ENCODE peak calls at places on chromosomes 5 and 9, in nine cellular contexts. V is AG04450, U is SK-N-SH, P is GM23338, B is BJ, A is HCT116, F is fibroblast of pulmonary artery, T is astrocyte of the spinal cord, X is choroid plexus epithelial cell. K is an unnamed sample.
A peak's percentile ranks its signal among the peaks of the same experiment; 100 is the strongest.

GRCh38 chr5:153658606-153659005 is 168.1 kb downstream of the GRIA1 start:
- DNase-seq in U (no peak), V (no peak), A (no peak), F (no peak), X (peak; percentile 45), B (no peak), P (peak; percentile 31), T (peak; percentile 13), K (no peak)

GRCh38 chr5:88486466-88486865 is 217.8 kb upstream of the TMEM161B start:
- DNase-seq in P (no peak), T (no peak), A (no peak), V (no peak), F (no peak), B (no peak), U (no peak), X (no peak), K (no peak)

GRCh38 chr9:2271426-2271825 is 256.3 kb downstream of the SMARCA2 start:
- DNase-seq in P (peak; percentile 78), U (peak; percentile 27), F (peak; percentile 60), T (no peak), X (peak; percentile 39), A (peak; percentile 18), V (no peak), B (no peak), K (no peak)

GRCh38 chr9:110025551-110026170 is 182.3 kb downstream of the C9orf152 start:
- DNase-seq in X (no peak), V (no peak), U (no peak), F (no peak), A (no peak), B (no peak), P (no peak), T (no peak), K (no peak)

GRCh38 chr5:159049844-159050318 is 49.8 kb downstream of the EBF1 start:
- DNase-seq in V (no peak), F (peak; percentile 74), T (peak; percentile 78), P (peak; percentile 51), B (no peak), U (peak; percentile 39), A (no peak), X (peak; percentile 82), K (peak; percentile 88)

GRCh38 chr9:38127271-38127839 is 58.3 kb upstream of the SHB start:
- DNase-seq in X (peak; percentile 23), P (no peak), F (no peak), B (no peak), V (no peak), A (no peak), T (peak; percentile 5), U (no peak), K (no peak)

GRCh38 chr5:52725065-52725746 is 62.5 kb upstream of the ITGA1 start:
- DNase-seq in F (peak; percentile 53), P (no peak), X (peak; percentile 71), A (no peak), V (no peak), T (no peak), U (no peak), B (no peak), K (no peak)

GRCh38 chr9:133834080-133834976 is 96.2 kb upstream of the SARDH start:
- DNase-seq in P (no peak), B (no peak), F (no peak), A (no peak), V (no peak), U (no peak), X (no peak), T (no peak), K (no peak)

GRCh38 chr5:44390332-44390731 is 1.1 kb upstream of the FGF10 start:
- DNase-seq in T (no peak), B (no peak), A (no peak), P (no peak), F (no peak), V (no peak), X (no peak), U (no peak), K (no peak)

GRCh38 chr5:44389410-44389879 is at the start of gene FGF10:
- DNase-seq in X (no peak), B (no peak), A (no peak), U (peak; percentile 19), V (no peak), F (peak; percentile 1), P (peak; percentile 85), T (peak; percentile 2), K (peak; percentile 3)

GRCh38 chr5:44388504-44389409 is 463 bp downstream of the FGF10 start:
- DNase-seq in F (peak; percentile 3), V (no peak), U (no peak), X (no peak), A (no peak), P (peak; percentile 45), T (peak; percentile 11), B (no peak), K (peak; percentile 3)

GRCh38 chr5:44387391-44387790 is 1.8 kb downstream of the FGF10 start:
- DNase-seq in B (no peak), A (no peak), U (no peak), V (no peak), X (no peak), F (no peak), T (no peak), P (peak; percentile 15), K (no peak)

GRCh38 chr5:44387911-44388310 is 1.3 kb downstream of the FGF10 start:
- DNase-seq in P (peak; percentile 51), F (no peak), A (no peak), B (no peak), V (no peak), X (no peak), T (no peak), U (no peak), K (no peak)
- H3K4me3 ChIP-seq in P (peak overlapping the region; percentile 75), F (no peak overlapping the region), A (no peak overlapping the region), B (no peak overlapping the region), V (no peak overlapping the region), X (no peak overlapping the region), T (no peak overlapping the region), U (no peak overlapping the region), K (no peak overlapping the region)

GRCh38 chr5:116465411-116465810 is 109.2 kb downstream of the SEMA6A start:
- DNase-seq in X (no peak), F (no peak), P (no peak), V (no peak), U (no peak), B (no peak), A (no peak), T (no peak), K (no peak)

GRCh38 chr5:116467444-116467843 is 107.2 kb downstream of the SEMA6A start:
- DNase-seq in U (no peak), X (no peak), A (no peak), P (no peak), F (no peak), B (no peak), V (no peak), T (no peak), K (no peak)

GRCh38 chr5:116472274-116472673 is 102.3 kb downstream of the SEMA6A start:
- DNase-seq in X (no peak), V (no peak), U (no peak), F (no peak), A (no peak), B (no peak), T (no peak), P (no peak), K (no peak)

GRCh38 chr5:116466740-116467139 is 107.9 kb downstream of the SEMA6A start:
- DNase-seq in X (no peak), T (no peak), F (no peak), B (no peak), A (no peak), V (no peak), P (no peak), U (no peak), K (no peak)

DNA sequence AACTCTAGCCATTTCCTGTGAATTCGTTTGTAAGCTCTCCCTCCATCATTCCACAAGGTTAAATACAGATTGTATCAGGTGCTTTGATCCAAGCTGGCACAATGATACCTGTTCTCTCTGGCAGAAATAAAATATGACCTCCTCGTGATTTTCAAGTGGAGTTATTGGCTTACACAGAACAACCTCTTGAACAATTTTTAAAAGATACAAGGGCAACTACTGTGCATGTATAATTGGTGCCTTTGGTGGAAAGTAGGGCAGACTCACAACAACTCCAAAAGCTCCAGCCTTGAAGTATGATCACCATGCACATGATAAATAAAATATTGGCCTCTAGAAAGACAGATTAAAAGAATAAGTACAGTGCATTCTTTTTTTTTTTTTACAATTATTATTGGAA is 106.0 kb downstream of the SEMA6A start:
- DNase-seq in T (no peak), P (no peak), F (no peak), X (no peak), B (no peak), A (no peak), U (no peak), V (no peak), K (no peak)
- TF ChIP-seq CTCF in T (no peak), P (no peak), F (no peak), X (no peak), B (no peak), A (no peak), U (no peak), V (no peak), K (no peak)

GRCh38 chr9:21555911-21556310 is 73.8 kb upstream of the IFNE start:
- DNase-seq in A (no peak), X (no peak), T (peak; percentile 66), U (no peak), F (peak; percentile 47), B (no peak), P (no peak), V (no peak), K (peak; percentile 75)

GRCh38 chr9:21556581-21557427 is 74.7 kb upstream of the IFNE start:
- DNase-seq in X (no peak), V (no peak), P (no peak), U (no peak), F (no peak), B (no peak), A (no peak), T (peak; percentile 54), K (peak; percentile 63)

GRCh38 chr9:21558627-21559401 is 76.7 kb upstream of the IFNE start:
- DNase-seq in V (no peak), A (no peak), B (no peak), P (peak; percentile 50), U (no peak), T (peak; percentile 64), F (peak; percentile 58), X (peak; percentile 48), K (peak; percentile 69)

GRCh38 chr9:21558079-21558478 is 76.0 kb upstream of the IFNE start:
- DNase-seq in V (no peak), F (no peak), U (no peak), B (no peak), P (no peak), T (peak; percentile 47), A (no peak), X (no peak), K (peak; percentile 58)

DNA sequence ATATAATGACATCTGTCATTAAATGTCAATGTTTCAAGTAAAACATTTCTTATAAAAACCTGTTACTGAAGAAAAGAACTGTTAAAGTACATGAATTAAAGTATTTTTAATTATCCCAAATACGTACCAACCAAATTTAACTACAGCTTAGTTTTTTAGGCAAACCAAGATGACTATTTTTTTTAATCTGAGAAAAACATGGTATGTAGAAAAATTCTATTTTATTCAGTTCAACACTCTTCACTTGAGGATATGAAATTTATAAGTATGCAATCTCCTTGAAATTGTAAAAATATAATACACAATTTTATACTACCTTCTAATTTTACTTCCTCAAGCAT is 75.3 kb upstream of the IFNE start:
- DNase-seq in V (no peak), F (no peak), U (no peak), P (no peak), X (no peak), B (no peak), A (no peak), T (peak; percentile 39), K (no peak)
- H3K4me3 ChIP-seq in V (peak overlapping the region; percentile 75), F (peak overlapping the region; percentile 62), U (no peak overlapping the region), P (peak overlapping the region; percentile 67), X (peak overlapping the region; percentile 86), B (peak overlapping the region; percentile 89), A (peak overlapping the region; percentile 72), T (peak overlapping the region; percentile 80), K (peak overlapping the region; percentile 79)

GRCh38 chr5:143402464-143403356 is 776 bp downstream of the NR3C1 start:
- DNase-seq in B (no peak), T (peak; percentile 68), P (peak; percentile 74), A (no peak), X (peak; percentile 61), U (peak; percentile 71), V (no peak), F (peak; percentile 54), K (peak; percentile 43)

GRCh38 chr5:143404416-143405062 is 1.1 kb upstream of the NR3C1 start:
- DNase-seq in T (peak; percentile 95), F (peak; percentile 95), P (peak; percentile 72), B (peak; percentile 62), V (peak; percentile 81), U (peak; percentile 77), A (no peak), X (peak; percentile 96), K (peak; percentile 96)

GRCh38 chr5:143405063-143405746 is 1.7 kb upstream of the NR3C1 start:
- DNase-seq in U (peak; percentile 76), B (no peak), F (peak; percentile 85), V (peak; percentile 50), P (peak; percentile 86), A (no peak), T (peak; percentile 89), X (peak; percentile 91), K (peak; percentile 78)

GRCh38 chr5:143403357-143403606 is 204 bp downstream of the NR3C1 start:
- DNase-seq in P (no peak), U (no peak), A (no peak), F (no peak), B (no peak), X (no peak), T (no peak), V (no peak), K (no peak)

GRCh38 chr5:143403607-143404415 is at the start of gene NR3C1:
- DNase-seq in V (peak; percentile 44), B (no peak), F (peak; percentile 89), T (peak; percentile 86), P (peak; percentile 66), X (peak; percentile 89), A (no peak), U (peak; percentile 88), K (peak; percentile 88)
- TF ChIP-seq CTCF in V (peak; percentile 48), B (peak; percentile 33), F (peak; percentile 20), T (peak; percentile 53), P (no peak), X (peak; percentile 47), A (peak; percentile 46), U (peak; percentile 46), K (peak; percentile 63)